ENCODE peak calls at places on chromosomes 3 and 15, in eight cellular contexts. S is progenitor cell of endocrine pancreas; J is MCF 10A; L is bronchial epithelial cell; M is pancreas; E is endothelial cell; Y is activated CD8-positive, alpha-beta T cell treated with anti-CD3 and anti-CD28 coated beads for 36 hours; I is epithelial cell of esophagus. Z is an unnamed sample.

GRCh38 chr15:101276501-101277037 is 716 bp downstream of the SELENOS start:
- DNase-seq in J (peak), E (peak), Y (peak), I (peak), M (no peak), L (peak), S (no peak), Z (no peak)

GRCh38 chr15:63891079-63891762 is 57.5 kb upstream of the HERC1 start:
- DNase-seq in I (peak), S (peak), Y (peak), J (peak), M (peak), L (peak), E (peak), Z (peak)

GRCh38 chr3:37703633-37704032 is 158.0 kb upstream of the CTDSPL start:
- DNase-seq in I (peak), S (no peak), E (no peak), L (peak), J (peak), Y (no peak), M (no peak), Z (no peak)

GRCh38 chr15:25481208-25481862 is 42.5 kb upstream of the UBE3A start:
- DNase-seq in L (peak), I (peak), S (no peak), E (peak), J (no peak), M (no peak), Y (no peak), Z (no peak)

GRCh38 chr15:59290311-59291213 is 82.1 kb downstream of the MYO1E start:
- DNase-seq in I (no peak), Y (no peak), L (no peak), J (no peak), S (no peak), E (no peak), M (no peak), Z (no peak)

GRCh38 chr15:41940441-41940857 is 31.9 kb downstream of the EHD4 start:
- DNase-seq in S (no peak), L (peak), J (peak), I (peak), E (no peak), Y (peak), M (no peak), Z (no peak)

GRCh38 chr3:23592961-23593931 is 212.5 kb upstream of the UBE2E1 start:
- DNase-seq in I (no peak), S (no peak), M (no peak), E (no peak), L (no peak), Y (no peak), J (no peak), Z (no peak)

GRCh38 chr15:98899266-98900021 is 108.1 kb downstream of the PGPEP1L start:
- DNase-seq in L (no peak), Y (no peak), M (no peak), S (no peak), E (no peak), J (no peak), I (no peak), Z (no peak)

GRCh38 chr3:52062499-52062898 is 6.1 kb upstream of the DUSP7 start:
- DNase-seq in S (no peak), L (peak), E (no peak), Y (no peak), I (peak), J (peak), M (no peak), Z (no peak)

GRCh38 chr3:33490641-33491241 is 50.5 kb upstream of the UBP1 start:
- DNase-seq in J (peak), M (no peak), S (no peak), I (no peak), L (peak), Y (no peak), E (no peak), Z (no peak)

GRCh38 chr3:129421988-129422745 is 6.3 kb downstream of the EFCAB12 start:
- DNase-seq in E (no peak), S (no peak), L (no peak), J (no peak), Y (no peak), I (no peak), M (no peak), Z (no peak)

GRCh38 chr3:37779289-37780152 is 82.2 kb upstream of the CTDSPL start:
- DNase-seq in Y (peak), E (peak), J (peak), I (peak), S (peak), M (peak), L (peak), Z (no peak)

GRCh38 chr3:160644491-160644890 is 32.5 kb upstream of the ARL14 start:
- DNase-seq in S (no peak), M (no peak), L (no peak), Y (no peak), J (no peak), I (no peak), E (no peak), Z (no peak)

GRCh38 chr3:185153170-185153733 is 392 bp upstream of the C3orf70 start:
- DNase-seq in J (no peak), S (no peak), E (peak), I (no peak), L (no peak), M (no peak), Y (peak), Z (no peak)

GRCh38 chr3:12286927-12287726 is 1.7 kb upstream of the PPARG start:
- DNase-seq in I (no peak), S (peak), E (peak), M (no peak), L (no peak), Y (peak), J (no peak), Z (no peak)

GRCh38 chr3:24640330-24640877 is 145.8 kb upstream of the THRB start:
- DNase-seq in M (peak), L (peak), Y (no peak), I (peak), E (no peak), J (peak), S (no peak), Z (no peak)

GRCh38 chr3:161403251-161403650 is 31.9 kb upstream of the SPTSSB start:
- DNase-seq in E (no peak), I (peak), J (peak), L (peak), M (no peak), S (no peak), Y (no peak), Z (no peak)

GRCh38 chr3:72086712-72087093 is 301.8 kb upstream of the PROK2 start:
- DNase-seq in E (no peak), Y (no peak), L (no peak), S (no peak), I (no peak), M (no peak), J (no peak), Z (no peak)
- TF ChIP-seq CTCF in E (no peak), Y (no peak), L (no peak), S (no peak), I (no peak), M (no peak), J (no peak), Z (no peak)

DNA sequence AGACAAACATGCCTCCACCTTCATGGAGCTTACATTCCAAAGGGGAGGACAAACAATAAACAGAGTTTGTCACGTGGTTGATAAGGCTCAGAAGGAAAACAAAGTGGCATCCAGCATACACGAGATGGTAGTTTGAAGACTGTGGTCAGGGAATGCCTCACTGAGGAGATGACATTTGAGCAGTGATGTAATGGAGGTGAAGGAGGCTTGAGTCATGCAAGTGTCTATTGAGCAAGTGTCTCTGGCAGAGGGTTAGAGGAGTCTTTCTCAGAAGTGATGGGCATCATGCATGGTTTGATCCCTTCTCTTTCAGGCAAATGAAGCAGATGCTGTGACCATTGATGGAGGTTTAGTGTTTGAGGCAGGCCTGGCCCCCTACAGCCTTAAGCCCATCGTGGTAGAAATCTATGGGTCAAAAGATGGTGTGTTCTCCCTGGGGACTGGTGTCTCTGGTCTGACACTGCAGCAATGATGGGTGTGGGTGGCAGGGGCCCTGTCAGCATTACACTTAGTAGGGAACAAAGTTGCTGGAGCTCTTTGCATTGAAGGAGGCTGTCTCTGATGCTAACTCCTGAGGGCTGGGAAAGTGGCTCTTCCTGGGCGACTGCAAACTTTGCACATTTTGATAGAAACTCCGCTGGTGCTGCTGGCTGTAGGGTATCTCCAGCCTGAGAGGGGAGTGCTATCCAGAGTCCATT is 29.8 kb upstream of the TOPBP1 start:
- DNase-seq in S (no peak), M (no peak), L (peak), E (no peak), Y (no peak), I (peak), J (peak), Z (no peak)
- TF ChIP-seq CTCF in S (no peak), M (no peak), L (no peak), E (no peak), Y (no peak), I (no peak), J (no peak), Z (no peak)

DNA sequence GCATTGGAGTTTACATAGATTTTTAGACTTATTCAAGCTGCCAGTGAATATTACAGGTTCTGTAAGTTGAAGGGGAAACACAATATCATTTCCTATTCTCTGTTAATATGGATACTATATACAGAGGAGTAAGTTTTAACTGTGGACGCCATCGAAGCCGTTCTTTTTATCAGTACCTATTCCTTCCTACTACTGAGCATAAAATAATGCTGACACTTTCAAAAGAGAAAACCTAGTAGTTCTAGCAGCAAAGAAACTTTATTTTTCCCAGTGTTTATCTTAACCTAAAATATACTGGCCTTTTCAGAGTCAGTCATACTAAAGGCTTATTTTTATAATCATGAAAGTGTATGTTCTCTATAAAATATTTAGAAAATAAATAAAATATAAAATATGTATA is 14.2 kb downstream of the LRRC31 start:
- DNase-seq in J (no peak), I (no peak), M (no peak), L (no peak), S (no peak), E (no peak), Y (no peak), Z (no peak)
- TF ChIP-seq CTCF in J (no peak), I (no peak), M (no peak), L (no peak), S (no peak), E (no peak), Y (no peak), Z (no peak)

DNA sequence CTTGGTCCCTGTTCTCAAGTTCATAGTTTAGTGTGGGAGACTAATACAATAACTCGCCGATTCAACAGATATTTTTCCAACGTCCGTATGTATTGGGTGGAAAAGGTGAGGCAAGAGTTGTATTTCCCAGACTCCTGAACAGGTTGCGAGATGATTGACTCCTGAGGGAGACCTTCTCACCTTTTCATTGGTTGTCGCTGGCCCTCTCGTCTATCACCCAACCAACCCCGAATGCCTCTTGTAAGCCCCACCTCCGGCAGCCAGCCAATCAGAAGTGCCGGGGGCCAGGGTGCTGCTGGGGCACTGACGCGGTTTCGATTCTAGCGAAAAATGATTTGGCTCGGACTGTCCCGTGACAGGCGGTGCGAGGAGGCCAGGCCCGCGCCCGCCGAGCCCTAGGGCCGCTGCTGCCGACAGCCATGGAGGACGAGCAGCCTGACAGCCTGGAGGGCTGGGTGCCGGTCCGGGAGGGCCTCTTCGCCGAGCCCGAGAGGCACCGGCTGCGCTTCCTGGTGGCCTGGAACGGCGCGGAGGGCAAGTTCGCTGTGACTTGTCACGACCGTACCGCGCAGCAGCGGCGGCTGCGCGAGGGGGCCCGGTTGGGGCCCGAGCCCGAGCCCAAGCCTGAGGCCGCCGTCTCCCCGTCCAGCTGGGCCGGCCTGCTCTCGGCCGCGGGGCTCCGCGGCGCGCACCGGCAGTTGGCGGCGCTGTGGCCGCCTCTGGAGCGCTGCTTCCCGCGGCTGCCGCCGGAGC is at the start of gene WHAMM:
- DNase-seq in M (peak), E (peak), I (peak), Y (peak), L (peak), J (peak), S (peak), Z (peak)
- TF ChIP-seq CTCF in M (no peak), E (peak), I (no peak), Y (no peak), L (peak), J (no peak), S (peak), Z (no peak)